ENCODE peak calls at places on chromosome 18, in six cellular contexts. H is K562, S is A549, F is upper lobe of left lung, X is HepG2, E is GM12878. R is an unnamed sample.
A peak's percentile ranks its signal among the peaks of the same experiment; 100 is the strongest.

GRCh38 chr18:61086657-61087056 is 246.6 kb upstream of the CDH20 start:
- ATAC-seq in H (no peak), S (no peak), F (no peak), X (no peak), E (no peak), R (no peak)

GRCh38 chr18:13388586-13389490 is 170.3 kb downstream of the LDLRAD4 start:
- ATAC-seq in H (no peak), S (no peak), F (peak; percentile 20), X (no peak), E (no peak), R (peak; percentile 4)

GRCh38 chr18:48342588-48342987 is 66.6 kb downstream of the ZBTB7C start:
- ATAC-seq in H (no peak), S (no peak), F (no peak), X (no peak), E (no peak), R (peak; percentile 41)

GRCh38 chr18:75880913-75881504 is 453.5 kb upstream of the SMIM21 start:
- ATAC-seq in H (no peak), S (no peak), F (no peak), X (no peak), E (no peak), R (no peak)

GRCh38 chr18:9615280-9615797 is 980 bp upstream of the PPP4R1 start:
- ATAC-seq in H (no peak), S (peak; percentile 2), F (no peak), X (no peak), E (no peak), R (no peak)

GRCh38 chr18:11585596-11585995 is 23.8 kb upstream of the SLC35G4 start:
- ATAC-seq in H (no peak), S (no peak), F (no peak), X (no peak), E (no peak), R (no peak)

GRCh38 chr18:76442413-76443171 is 52.5 kb downstream of the ZNF516 start:
- ATAC-seq in H (peak; percentile 43), S (no peak), F (no peak), X (no peak), E (no peak), R (no peak)

GRCh38 chr18:79584491-79585394 is 94.9 kb upstream of the CTDP1 start:
- ATAC-seq in H (no peak), S (no peak), F (no peak), X (no peak), E (no peak), R (no peak)

DNA sequence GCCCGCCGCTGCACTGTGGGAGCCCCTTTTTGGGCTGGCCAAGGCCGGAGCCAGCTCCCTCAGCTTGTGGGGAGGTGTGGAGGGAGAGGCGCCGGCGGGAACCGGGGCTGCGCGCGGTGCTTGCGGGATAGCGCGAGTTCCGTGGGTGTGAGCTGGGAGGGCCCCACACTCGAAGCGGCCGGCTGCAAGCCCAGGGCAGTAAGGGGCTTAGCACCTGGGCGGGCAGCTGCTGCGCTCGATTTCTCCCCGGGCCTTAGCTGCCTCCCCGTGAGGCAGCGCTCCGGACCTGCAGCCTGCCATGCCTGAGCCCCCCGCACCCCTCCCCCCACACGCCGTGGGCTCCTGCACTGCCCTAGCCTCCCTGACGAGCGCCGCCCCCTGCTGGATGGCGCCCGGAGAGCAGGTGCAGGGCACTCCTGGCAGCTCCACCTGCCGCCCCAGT is 124.4 kb downstream of the CCDC178 start:
- ATAC-seq in H (no peak), S (no peak), F (no peak), X (peak; percentile 77), E (no peak), R (no peak)
- TF ChIP-seq CTCF in H (no peak), S (no peak), F (no peak), X (peak; percentile 38), E (no peak), R (no peak)

DNA sequence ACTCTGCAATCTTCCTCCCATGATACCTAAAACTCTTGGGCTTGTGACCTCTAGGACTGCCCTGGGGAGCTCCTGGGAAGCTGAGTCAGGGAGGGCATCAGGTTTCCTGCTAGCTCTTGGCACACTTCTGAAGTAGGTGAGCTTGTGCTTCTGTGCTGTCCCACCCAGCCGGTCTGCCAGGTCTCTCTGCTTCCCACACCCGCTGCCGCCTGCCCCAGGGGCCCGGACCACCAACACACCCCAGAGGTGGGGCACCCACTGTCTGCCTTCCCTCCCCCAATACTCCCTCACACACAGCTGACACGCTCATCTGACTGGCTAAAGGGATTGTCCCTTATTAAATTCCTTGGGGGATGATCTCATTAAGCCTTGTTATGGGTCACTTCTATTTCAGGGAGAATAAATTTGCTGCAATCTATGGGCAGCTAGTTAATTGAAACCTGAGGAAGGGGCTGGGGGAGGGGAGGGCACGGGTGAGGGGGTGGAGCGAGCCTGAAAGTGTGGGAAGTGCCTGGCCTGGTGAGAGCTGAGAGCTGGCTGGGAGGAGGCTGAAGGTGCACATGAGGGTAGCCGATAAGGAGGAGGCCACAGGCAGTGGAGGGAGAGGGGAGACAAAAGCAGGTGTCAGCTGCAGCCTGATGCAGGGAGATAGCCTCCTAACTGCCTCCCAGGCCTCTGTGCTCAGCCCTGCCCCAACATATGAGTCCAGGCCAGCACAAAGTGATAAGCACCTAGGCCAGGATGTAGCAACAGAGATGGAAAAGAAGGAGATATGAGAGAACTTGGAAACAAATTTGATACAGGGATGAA is 48.8 kb downstream of the HAUS1 start:
- ATAC-seq in H (peak; percentile 93), S (peak; percentile 63), F (no peak), X (no peak), E (no peak), R (no peak)
- TF ChIP-seq POLR2A in H (no peak), S (no peak), F (no peak), X (no peak), E (no peak), R (no peak)

GRCh38 chr18:57372444-57372843 is 20.1 kb downstream of the ST8SIA3 start:
- ATAC-seq in H (no peak), S (no peak), F (no peak), X (no peak), E (no peak), R (no peak)

GRCh38 chr18:57373017-57373416 is 20.7 kb downstream of the ST8SIA3 start:
- ATAC-seq in H (no peak), S (no peak), F (no peak), X (no peak), E (no peak), R (no peak)

GRCh38 chr18:57376503-57376902 is 24.1 kb downstream of the ST8SIA3 start:
- ATAC-seq in H (no peak), S (no peak), F (no peak), X (no peak), E (no peak), R (no peak)
- TF ChIP-seq EP300 in H (no peak), S (no peak), F (no peak), X (no peak), E (no peak), R (no peak)

GRCh38 chr18:49899647-49900330 is 86.5 kb upstream of the ACAA2 start:
- ATAC-seq in H (no peak), S (no peak), F (no peak), X (peak; percentile 92), E (no peak), R (no peak)
- TF ChIP-seq CTCF in H (no peak), S (no peak), F (no peak), X (peak; percentile 47), E (no peak), R (no peak)

GRCh38 chr18:6044773-6045172 is 149.5 kb upstream of the TMEM200C start:
- ATAC-seq in H (no peak), S (no peak), F (no peak), X (no peak), E (no peak), R (no peak)
- TF ChIP-seq POLR2A in H (no peak), S (no peak), F (no peak), X (no peak), E (no peak), R (no peak)

DNA sequence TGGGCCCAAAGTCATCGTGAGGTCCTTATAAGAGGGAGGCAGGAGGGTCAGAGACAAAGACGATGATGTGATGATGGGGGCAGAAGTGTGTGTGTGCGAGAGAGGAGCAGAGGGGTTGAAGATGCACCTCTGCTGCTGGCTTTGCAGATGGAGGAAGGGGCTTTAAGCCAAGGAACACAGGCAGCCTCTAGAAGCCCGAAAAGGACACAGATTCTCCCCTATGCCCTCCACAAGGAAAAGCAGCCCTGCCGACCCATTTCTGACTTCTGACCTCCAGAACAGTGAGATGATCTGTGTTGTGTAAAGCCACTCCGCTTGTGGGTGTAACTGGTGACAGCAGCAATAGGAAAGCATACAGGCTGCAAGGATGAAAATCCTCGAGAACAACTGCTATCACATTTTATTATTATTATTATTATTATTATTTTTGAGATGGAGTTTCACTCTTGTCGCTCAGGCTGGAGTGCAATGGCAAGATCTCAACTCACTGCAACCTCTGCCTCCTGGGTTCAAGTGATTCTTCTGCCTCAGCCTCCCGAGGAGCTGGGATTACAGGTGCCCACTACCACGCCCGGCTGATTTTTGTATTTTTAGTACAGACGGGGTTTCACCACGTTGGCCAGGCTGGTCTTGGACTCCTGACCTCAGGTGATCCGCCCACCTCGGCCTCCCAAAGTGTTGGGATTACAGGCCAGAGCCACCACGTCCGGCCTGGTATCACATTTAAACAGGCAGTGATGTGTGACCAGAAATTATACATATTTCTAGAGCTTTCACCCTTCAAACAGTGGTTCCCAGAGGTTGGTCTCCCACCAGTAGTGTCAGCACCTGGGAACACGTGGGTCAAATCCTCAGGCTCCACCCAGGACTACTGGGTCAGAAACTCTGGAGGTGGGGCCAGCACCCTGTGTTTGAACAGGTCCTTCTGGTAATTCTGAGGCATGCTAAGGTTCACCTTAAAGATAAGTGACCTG is 170.5 kb downstream of the TGIF1 start:
- ATAC-seq in H (peak; percentile 3), S (no peak), F (no peak), X (no peak), E (peak; percentile 61), R (no peak)
- TF ChIP-seq EP300 in H (no peak), S (no peak), F (no peak), X (no peak), E (no peak), R (no peak)

GRCh38 chr18:69399253-69399652 is 1.4 kb upstream of the DOK6 start:
- ATAC-seq in H (no peak), S (no peak), F (no peak), X (no peak), E (no peak), R (no peak)

GRCh38 chr18:69400253-69400975 is at the start of gene DOK6:
- ATAC-seq in H (no peak), S (peak; percentile 54), F (peak; percentile 72), X (peak; percentile 86), E (no peak), R (peak; percentile 67)

GRCh38 chr18:69400976-69401474 is 337 bp downstream of the DOK6 start:
- ATAC-seq in H (no peak), S (peak; percentile 28), F (peak; percentile 39), X (peak; percentile 42), E (no peak), R (peak; percentile 36)

GRCh38 chr18:69401475-69402218 is 959 bp downstream of the DOK6 start:
- ATAC-seq in H (no peak), S (peak; percentile 16), F (peak; percentile 23), X (peak; percentile 54), E (no peak), R (no peak)

DNA sequence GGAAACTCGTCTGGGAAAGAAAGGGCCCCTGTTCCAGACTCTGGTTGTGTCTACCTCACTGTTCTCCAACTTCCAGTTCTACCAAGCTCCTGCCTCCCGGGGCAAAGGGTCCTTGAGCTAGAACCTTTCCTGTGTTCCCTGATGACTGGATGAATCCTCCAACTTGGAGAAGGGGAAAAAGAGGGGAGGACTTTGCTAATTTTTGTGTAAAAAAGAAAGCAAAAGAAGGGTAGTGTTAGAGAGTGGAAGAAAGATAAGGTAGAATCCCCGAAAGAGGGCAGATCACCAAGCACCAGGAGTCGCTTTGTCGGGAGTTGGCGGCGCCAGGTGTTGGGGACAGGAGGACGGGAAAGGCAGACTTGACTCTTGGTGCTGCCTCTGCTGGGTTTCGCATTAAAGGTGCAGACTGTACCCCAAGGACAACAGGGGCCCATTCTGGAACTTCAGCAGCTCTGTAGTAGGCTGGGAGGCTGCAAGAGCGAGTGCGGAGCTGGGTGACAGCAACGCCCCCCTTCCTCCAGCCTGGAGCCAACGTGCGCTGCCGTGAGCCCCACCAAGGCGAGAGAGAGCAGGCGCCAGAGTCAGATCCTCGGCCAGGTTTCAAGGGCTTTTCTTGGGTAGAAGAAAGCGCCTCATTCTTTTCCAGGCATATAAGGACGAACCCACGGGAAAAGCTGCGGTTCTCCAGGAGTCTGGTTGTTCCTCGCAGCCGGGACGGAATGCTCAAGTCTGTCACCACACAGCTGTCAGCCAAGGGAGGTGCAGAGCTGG is 1.7 kb downstream of the DOK6 start:
- ATAC-seq in H (no peak), S (no peak), F (no peak), X (peak; percentile 60), E (no peak), R (no peak)
- TF ChIP-seq CTCF in H (no peak), S (no peak), F (no peak), X (peak; percentile 32), E (no peak), R (no peak)

R was measured in gastroesophageal sphincter.